ENCODE peak calls at places on chromosomes 12 and 14, in five cellular contexts. T is prostate gland, H is B cell, R is tibial artery, X is HFF-Myc. K is an unnamed sample.

GRCh38 chr14:103001651-103002396 is 55.5 kb downstream of the CDC42BPB start:
- DNase-seq in T (no peak), H (peak; percentile 64), R (no peak), X (no peak), K (no peak)

GRCh38 chr12:23885396-23885795 is 64.1 kb downstream of the SOX5 start:
- DNase-seq in T (no peak), H (no peak), R (no peak), X (no peak), K (no peak)

GRCh38 chr12:57190037-57190436 is 26.6 kb upstream of the NXPH4 start:
- DNase-seq in T (no peak), H (no peak), R (no peak), X (no peak), K (no peak)

GRCh38 chr12:30754750-30755394 is at the start of gene CAPRIN2:
- DNase-seq in T (peak; percentile 94), H (peak; percentile 93), R (peak; percentile 94), X (peak; percentile 46), K (peak; percentile 93)

GRCh38 chr14:76329150-76329881 is 46.6 kb upstream of the ESRRB start:
- DNase-seq in T (no peak), H (no peak), R (no peak), X (no peak), K (no peak)

GRCh38 chr12:29148958-29149690 is at the start of gene FAR2:
- DNase-seq in T (no peak), H (no peak), R (no peak), X (no peak), K (peak; percentile 58)

GRCh38 chr12:124595444-124595843 is 28.0 kb upstream of the NCOR2 start:
- DNase-seq in T (no peak), H (no peak), R (no peak), X (no peak), K (no peak)

GRCh38 chr12:116881325-116881866 is at the start of gene HRK:
- DNase-seq in T (no peak), H (no peak), R (no peak), X (no peak), K (peak; percentile 7)

GRCh38 chr12:56998981-56999380 is 7.4 kb downstream of the ZBTB39 start:
- DNase-seq in T (no peak), H (no peak), R (no peak), X (no peak), K (peak; percentile 85)

GRCh38 chr14:63273091-63273490 is 45.6 kb downstream of the GPHB5 start:
- DNase-seq in T (no peak), H (no peak), R (no peak), X (no peak), K (no peak)

DNA sequence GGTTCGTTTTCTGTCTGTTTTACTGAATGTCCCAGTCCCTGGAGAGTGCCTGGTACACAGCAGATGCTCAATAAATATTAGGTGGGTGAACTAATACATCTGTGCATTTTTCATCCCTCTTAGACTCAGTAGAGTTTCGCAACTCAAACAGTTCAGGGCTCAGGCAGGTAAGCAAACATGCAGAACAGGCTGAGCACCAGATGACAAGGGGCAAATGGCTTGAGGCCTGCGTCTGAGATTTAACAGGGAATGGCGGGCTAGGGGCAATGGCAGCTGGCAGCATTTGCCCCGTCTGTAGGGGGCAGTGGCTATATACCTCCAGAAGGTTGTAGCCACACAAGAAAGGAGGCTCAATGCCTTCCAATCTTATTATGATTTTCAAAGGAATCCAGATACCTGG is 8.6 kb upstream of the RAN start:
- DNase-seq in T (no peak), H (no peak), R (no peak), X (no peak), K (no peak)
- TF ChIP-seq CTCF in T (no peak), H (no peak), R (no peak), X (no peak), K (no peak)

GRCh38 chr14:50053935-50054334 is 62.4 kb downstream of the VCPKMT start:
- DNase-seq in T (no peak), H (no peak), R (no peak), X (no peak), K (no peak)

GRCh38 chr14:50056457-50056856 is 59.9 kb downstream of the VCPKMT start:
- DNase-seq in T (no peak), H (no peak), R (no peak), X (no peak), K (no peak)

GRCh38 chr14:50057331-50057730 is 59.0 kb downstream of the VCPKMT start:
- DNase-seq in T (no peak), H (no peak), R (no peak), X (no peak), K (no peak)

GRCh38 chr14:50058112-50058511 is 58.3 kb downstream of the VCPKMT start:
- DNase-seq in T (no peak), H (no peak), R (no peak), X (no peak), K (no peak)

DNA sequence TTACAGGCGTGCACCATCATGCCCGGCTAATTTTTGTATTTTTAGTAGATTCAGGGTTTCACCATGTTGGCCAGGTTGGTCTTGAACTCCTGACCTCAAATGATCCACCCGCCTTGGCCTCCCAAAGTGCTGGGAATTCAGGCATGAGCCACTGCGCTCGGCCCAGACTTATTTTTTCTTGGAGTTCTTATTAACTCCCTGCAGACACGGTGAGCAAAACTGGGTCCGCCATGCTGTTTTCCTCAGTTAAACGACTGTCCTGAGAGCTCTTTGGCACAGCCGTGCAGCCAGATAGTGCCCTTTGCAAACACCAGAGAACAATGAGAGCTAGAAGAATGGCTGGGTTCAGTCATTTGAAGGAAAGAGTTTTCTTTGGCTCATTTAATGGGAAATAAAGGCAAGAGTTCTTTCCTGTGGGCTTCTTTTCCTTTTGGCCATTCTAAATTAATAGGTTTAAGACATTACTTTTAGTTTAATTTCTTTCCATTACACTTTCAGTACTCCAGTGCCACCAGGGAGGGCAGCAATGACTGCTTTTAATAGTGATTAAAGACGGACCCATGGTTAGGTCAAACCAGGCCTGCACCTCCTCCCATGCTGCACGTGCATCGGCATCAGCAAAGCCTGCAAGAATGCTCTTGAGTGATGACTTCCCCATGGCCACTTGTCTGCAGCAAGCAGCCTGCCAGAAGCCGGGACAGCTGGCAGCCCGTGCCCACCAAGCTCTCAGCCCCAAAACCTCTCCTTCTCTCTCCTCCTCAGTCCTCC is 60.7 kb downstream of the VCPKMT start:
- DNase-seq in T (no peak), H (peak; percentile 74), R (peak; percentile 40), X (no peak), K (no peak)
- TF ChIP-seq CTCF in T (no peak), H (peak; percentile 52), R (no peak), X (no peak), K (no peak)

GRCh38 chr12:54683388-54683787 is 35.2 kb upstream of the DCD start:
- DNase-seq in T (no peak), H (no peak), R (no peak), X (no peak), K (no peak)

GRCh38 chr12:54684636-54685630 is 36.8 kb upstream of the DCD start:
- DNase-seq in T (peak; percentile 47), H (no peak), R (no peak), X (no peak), K (no peak)

GRCh38 chr12:54682674-54683073 is 34.5 kb upstream of the DCD start:
- DNase-seq in T (no peak), H (no peak), R (no peak), X (no peak), K (no peak)

GRCh38 chr12:54678131-54678530 is 30.0 kb upstream of the DCD start:
- DNase-seq in T (no peak), H (no peak), R (no peak), X (no peak), K (no peak)

GRCh38 chr12:54680374-54680773 is 32.2 kb upstream of the DCD start:
- DNase-seq in T (no peak), H (no peak), R (no peak), X (peak; percentile 7), K (peak; percentile 66)
- TF ChIP-seq CTCF in T (no peak), H (peak; percentile 62), R (no peak), X (peak; percentile 50), K (peak; percentile 65)

GRCh38 chr12:110501722-110502448 is at the start of the genes RAD9B and VPS29:
- DNase-seq in T (peak; percentile 97), H (peak; percentile 99), R (peak; percentile 98), X (peak; percentile 95), K (peak; percentile 100)
- TF ChIP-seq CTCF in T (no peak), H (no peak), R (no peak), X (no peak), K (no peak)

DNA sequence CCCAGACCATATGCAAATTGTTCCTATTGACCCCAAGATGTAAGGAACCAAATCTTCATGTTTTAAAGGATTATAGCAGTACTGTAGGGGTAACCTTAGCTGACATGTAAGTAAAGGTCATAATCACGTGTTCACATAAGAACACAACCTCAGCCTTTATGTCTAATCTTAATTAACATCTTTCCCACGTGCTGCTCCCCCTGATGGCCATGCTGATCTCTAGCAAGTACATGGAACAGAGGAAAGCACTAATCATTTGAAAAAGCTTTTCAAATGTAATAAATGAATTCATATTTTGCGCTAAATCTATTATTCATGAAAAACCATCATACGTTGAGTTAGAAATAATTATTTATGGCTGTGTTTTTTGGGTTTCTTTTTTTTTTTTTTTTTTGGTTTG is 30.5 kb upstream of the ITPR2 start:
- DNase-seq in T (no peak), H (no peak), R (no peak), X (no peak), K (peak; percentile 30)
- TF ChIP-seq CTCF in T (no peak), H (no peak), R (no peak), X (peak; percentile 22), K (peak; percentile 26)

DNA sequence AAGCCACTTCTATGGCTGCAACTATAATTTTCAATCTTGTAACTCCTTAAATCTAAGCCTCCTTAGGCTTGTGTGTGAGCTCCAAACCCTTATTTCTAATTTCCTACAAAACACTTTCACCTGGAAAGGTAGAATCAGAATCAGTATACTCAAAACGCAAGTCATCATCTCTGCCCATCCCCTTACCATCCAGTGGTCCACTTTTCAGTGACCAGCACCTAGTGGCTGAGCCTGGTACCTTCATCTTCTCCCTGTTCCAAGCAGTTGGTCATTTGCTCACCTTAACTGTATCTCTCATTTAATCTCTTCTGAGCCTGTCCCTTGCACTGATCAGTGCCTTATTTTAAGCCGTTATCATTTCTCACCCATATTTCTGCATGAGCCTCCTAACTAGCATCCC is 107.9 kb downstream of the PPM1H start:
- DNase-seq in T (no peak), H (no peak), R (no peak), X (no peak), K (no peak)
- TF ChIP-seq CTCF in T (no peak), H (no peak), R (no peak), X (peak; percentile 11), K (no peak)

GRCh38 chr14:21997300-21997699 is 323.7 kb upstream of the OR4E1 start:
- DNase-seq in T (no peak), H (no peak), R (no peak), X (no peak), K (peak; percentile 66)
- TF ChIP-seq CTCF in T (no peak), H (no peak), R (no peak), X (no peak), K (peak; percentile 33)

K was measured in activated CD8-positive, alpha-beta T cell treated with anti-CD3 and anti-CD28 coated beads for 36 hours.